ENCODE peak calls at places on chromosomes 11 and 22, in four cellular contexts. J, U, D and C are unnamed samples.

GRCh38 chr11:63896071-63896470 is 20.9 kb downstream of the RCOR2 start:
- DNase-seq in J (no peak), U (no peak), D (no peak), C (no peak)

GRCh38 chr22:47177334-47177815 is 414.9 kb downstream of the TBC1D22A start:
- DNase-seq in J (no peak), U (no peak), D (no peak), C (no peak)

GRCh38 chr11:1827095-1827797 is 7.5 kb upstream of the SYT8 start:
- DNase-seq in J (no peak), U (no peak), D (no peak), C (no peak)

GRCh38 chr11:61918251-61919112 is 1.1 kb upstream of the RAB3IL1 start:
- DNase-seq in J (no peak), U (no peak), D (no peak), C (peak; percentile 9)

GRCh38 chr22:44425356-44425755 is 72.7 kb downstream of the RTL6 start:
- DNase-seq in J (no peak), U (no peak), D (no peak), C (no peak)

GRCh38 chr11:34558673-34559072 is 45.1 kb upstream of the ELF5 start:
- DNase-seq in J (no peak), U (no peak), D (no peak), C (no peak)

GRCh38 chr11:57219021-57219627 is 17.9 kb downstream of the APLNR start:
- DNase-seq in J (no peak), U (no peak), D (peak; percentile 71), C (no peak)

GRCh38 chr22:17213976-17214375 is 5.3 kb downstream of the ADA2 start:
- DNase-seq in J (peak; percentile 59), U (no peak), D (peak; percentile 25), C (no peak)

GRCh38 chr11:57597971-57598830 is 716 bp downstream of the SERPING1 start:
- DNase-seq in J (peak; percentile 77), U (no peak), D (no peak), C (no peak)

GRCh38 chr11:8323161-8323935 is 59.7 kb upstream of the LMO1 start:
- DNase-seq in J (no peak), U (no peak), D (no peak), C (no peak)

GRCh38 chr22:44678980-44679647 is 22.9 kb upstream of the PRR5 start:
- DNase-seq in J (no peak), U (no peak), D (no peak), C (no peak)

GRCh38 chr22:38192475-38192863 is 9.3 kb upstream of the MAFF start:
- DNase-seq in J (no peak), U (no peak), D (no peak), C (no peak)

GRCh38 chr11:3001496-3001895 is 9.4 kb upstream of the NAP1L4 start:
- DNase-seq in J (no peak), U (no peak), D (no peak), C (no peak)

GRCh38 chr22:39503590-39503989 is 1.5 kb downstream of the MIEF1 start:
- DNase-seq in J (no peak), U (no peak), D (no peak), C (no peak)

DNA sequence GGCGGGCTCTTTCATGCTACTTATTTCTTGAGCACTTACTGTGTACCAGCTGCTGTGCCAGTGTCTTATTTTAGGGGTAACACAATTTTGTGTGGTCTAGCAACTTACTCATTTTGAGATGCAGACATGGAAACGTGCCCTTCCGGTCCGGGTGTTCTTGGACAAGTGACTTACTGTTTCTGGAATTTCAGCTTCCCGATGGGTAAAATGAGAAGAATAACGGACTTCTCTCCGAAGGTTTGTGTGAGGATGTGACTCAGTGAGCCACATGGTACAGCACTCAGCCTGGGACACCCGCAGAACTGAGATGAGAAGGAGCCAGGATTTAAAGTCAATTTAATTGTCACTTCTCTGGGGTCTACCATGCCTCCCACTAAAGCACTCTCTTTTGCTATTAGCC is 114.5 kb upstream of the SYT13 start:
- DNase-seq in J (no peak), U (no peak), D (no peak), C (no peak)
- TF ChIP-seq SPI1 in J (no peak), U (no peak), D (no peak), C (no peak)

GRCh38 chr11:72771507-72771906 is 19.3 kb upstream of the ARAP1 start:
- DNase-seq in J (peak; percentile 31), U (no peak), D (no peak), C (no peak)
- TF ChIP-seq SPI1 in J (no peak), U (no peak), D (no peak), C (no peak)

GRCh38 chr11:59560702-59561469 is 49.5 kb downstream of the OR4D9 start:
- DNase-seq in J (peak; percentile 88), U (peak; percentile 51), D (peak; percentile 82), C (peak; percentile 67)

GRCh38 chr11:59562292-59562691 is 51.0 kb downstream of the OR4D9 start:
- DNase-seq in J (no peak), U (no peak), D (no peak), C (no peak)

GRCh38 chr11:59557940-59558643 is 46.8 kb downstream of the OR4D9 start:
- DNase-seq in J (no peak), U (no peak), D (no peak), C (no peak)

GRCh38 chr11:59559886-59560285 is 48.5 kb downstream of the OR4D9 start:
- DNase-seq in J (no peak), U (no peak), D (no peak), C (no peak)

GRCh38 chr11:59560290-59560701 is 49.0 kb downstream of the OR4D9 start:
- DNase-seq in J (peak; percentile 48), U (peak; percentile 93), D (peak; percentile 70), C (peak; percentile 41)
- TF ChIP-seq SPI1 in J (no peak), U (no peak), D (no peak), C (peak; percentile 57)

GRCh38 chr11:83721286-83721685 is 435.1 kb upstream of the CCDC90B start:
- DNase-seq in J (no peak), U (no peak), D (no peak), C (no peak)
- TF ChIP-seq SPI1 in J (no peak), U (no peak), D (no peak), C (no peak)

DNA sequence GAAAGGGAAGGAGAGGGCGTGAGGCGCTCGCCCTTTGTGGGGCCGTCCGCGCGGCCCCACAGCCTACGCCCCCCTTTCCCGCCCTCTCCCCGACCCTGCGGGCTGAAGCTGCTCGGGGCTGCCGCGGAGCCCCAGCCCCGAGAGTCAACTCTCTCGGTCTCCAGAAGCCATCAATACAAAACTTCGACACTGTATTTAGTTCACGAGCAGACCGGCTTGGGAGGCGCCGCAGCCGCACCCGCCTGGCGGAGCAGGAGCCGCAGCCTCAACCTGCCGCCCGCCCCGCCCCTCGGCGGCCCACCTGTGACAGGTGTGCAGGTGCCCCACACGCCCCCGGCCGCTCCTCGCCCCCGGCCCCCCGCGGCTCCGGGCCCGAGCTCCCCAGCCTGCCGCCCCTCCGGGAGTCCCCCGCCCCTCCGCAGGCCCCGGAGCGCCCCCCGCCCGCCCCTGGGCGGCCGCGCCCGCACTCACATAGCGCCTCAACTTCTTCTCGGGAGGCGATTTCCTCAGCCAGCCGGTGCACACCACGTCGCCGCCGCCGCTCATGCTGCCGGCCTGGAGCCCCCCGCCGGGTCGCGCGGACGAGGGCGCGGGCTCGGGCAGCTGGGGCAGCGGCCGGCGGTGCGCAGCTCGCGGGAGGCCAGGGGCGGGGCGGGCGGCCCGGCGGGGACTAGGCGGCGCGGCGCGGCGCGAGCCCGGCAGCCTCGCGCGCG is at the start of gene GAB2:
- DNase-seq in J (no peak), U (no peak), D (peak; percentile 12), C (no peak)
- TF ChIP-seq SPI1 in J (no peak), U (no peak), D (no peak), C (no peak)

DNA sequence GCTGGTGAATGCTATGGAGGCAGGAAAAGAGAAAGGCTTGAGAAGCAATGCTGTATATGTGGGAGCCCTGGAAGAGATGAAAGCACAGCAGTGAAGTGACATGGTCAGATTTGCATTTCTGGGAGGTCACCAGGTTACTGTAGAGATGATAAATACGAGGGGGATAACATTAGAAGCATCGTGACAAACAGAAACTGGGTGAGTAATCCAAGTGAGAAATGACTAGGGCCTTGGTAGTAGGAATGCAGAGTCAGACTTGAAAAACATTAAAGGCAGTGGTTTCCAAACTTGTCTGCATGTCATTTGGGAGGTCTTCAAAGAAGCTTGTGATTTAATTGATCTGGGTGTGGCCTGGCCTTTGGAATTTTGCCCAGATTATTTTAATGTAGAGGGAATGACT is 44.0 kb downstream of the CCDC34 start:
- DNase-seq in J (no peak), U (peak; percentile 42), D (no peak), C (peak; percentile 31)
- TF ChIP-seq SPI1 in J (no peak), U (no peak), D (no peak), C (no peak)